ENCODE peak calls at places on chromosomes 16 and 17, in four cellular contexts. L is stimulated activated CD8-positive, alpha-beta memory T cell treated with anti-CD3 and anti-CD28 coated beads, Interleukin-15, amount 100 ng/mL, for 24 hours; O is WERI-Rb-1; J is HTR-8/SVneo. B is an unnamed sample.

GRCh38 chr17:79613195-79613517 is 2.3 kb upstream of the RBFOX3 start:
- DNase-seq in L (no peak), O (no peak), J (no peak), B (no peak)

GRCh38 chr17:63140255-63140654 is 174.2 kb downstream of the TANC2 start:
- DNase-seq in L (no peak), O (no peak), J (no peak), B (no peak)

GRCh38 chr16:87686697-87687570 is 78.9 kb downstream of the KLHDC4 start:
- DNase-seq in L (no peak), O (no peak), J (no peak), B (no peak)

GRCh38 chr16:84071151-84071550 is 28.6 kb upstream of the SLC38A8 start:
- DNase-seq in L (no peak), O (no peak), J (no peak), B (no peak)

GRCh38 chr16:49934557-49935260 is 78.8 kb upstream of the ZNF423 start:
- DNase-seq in L (no peak), O (no peak), J (no peak), B (no peak)

GRCh38 chr16:654034-654433 is 4.9 kb downstream of the WDR90 start:
- DNase-seq in L (no peak), O (no peak), J (no peak), B (no peak)

GRCh38 chr17:14776791-14777190 is 475.9 kb downstream of the HS3ST3B1 start:
- DNase-seq in L (no peak), O (no peak), J (no peak), B (no peak)

GRCh38 chr17:81287741-81288430 is 7.2 kb downstream of the SLC38A10 start:
- DNase-seq in L (no peak), O (no peak), J (no peak), B (no peak)

GRCh38 chr17:76983431-76983830 is 115.2 kb downstream of the MGAT5B start:
- DNase-seq in L (no peak), O (peak; percentile 61), J (no peak), B (no peak)

GRCh38 chr17:59353936-59354755 is 22.7 kb downstream of the YPEL2 start:
- DNase-seq in L (no peak), O (no peak), J (no peak), B (no peak)

GRCh38 chr17:56393156-56393555 is 200.3 kb upstream of the NOG start:
- DNase-seq in L (no peak), O (no peak), J (no peak), B (no peak)

GRCh38 chr17:12909046-12909445 is 108.8 kb downstream of the ELAC2 start:
- DNase-seq in L (no peak), O (no peak), J (no peak), B (no peak)

GRCh38 chr17:61325382-61326073 is 74.1 kb upstream of the TBX2 start:
- DNase-seq in L (no peak), O (no peak), J (no peak), B (no peak)

GRCh38 chr17:58294034-58294433 is 13.3 kb upstream of the MPO start:
- DNase-seq in L (no peak), O (no peak), J (no peak), B (no peak)

GRCh38 chr17:18889658-18890057 is 31.7 kb downstream of the PRPSAP2 start:
- DNase-seq in L (no peak), O (no peak), J (no peak), B (no peak)

B was measured in GM12891.